ENCODE peak calls at places on chromosome 7, in nine cellular contexts. V, S, U, A, D, X, W, O and R are unnamed samples.

GRCh38 chr7:93245525-93246432 is 13.6 kb downstream of the VPS50 start:
- DNase-seq in D (no peak), A (no peak), U (no peak), V (no peak), O (no peak), X (no peak), W (no peak), S (peak), R (no peak)

GRCh38 chr7:44921607-44922350 is 36.4 kb upstream of the PURB start:
- DNase-seq in U (peak), W (peak), D (peak), O (peak), A (peak), V (peak), S (peak), X (peak), R (peak)

GRCh38 chr7:73909996-73910395 is 49.0 kb downstream of the TMEM270 start:
- DNase-seq in V (no peak), O (no peak), U (no peak), D (no peak), A (peak), W (no peak), X (no peak), S (no peak), R (no peak)

GRCh38 chr7:138837627-138838026 is 39.6 kb upstream of the ATP6V0A4 start:
- DNase-seq in O (no peak), S (no peak), V (no peak), A (no peak), D (no peak), X (no peak), U (no peak), W (no peak), R (no peak)

GRCh38 chr7:131225619-131226101 is 102.0 kb upstream of the MKLN1 start:
- DNase-seq in A (peak), U (no peak), W (peak), V (no peak), D (no peak), O (no peak), X (no peak), S (no peak), R (no peak)

GRCh38 chr7:6709808-6710207 is 3.1 kb upstream of the ZNF12 start:
- DNase-seq in D (no peak), A (no peak), O (peak), U (no peak), W (no peak), S (peak), X (no peak), V (no peak), R (no peak)

GRCh38 chr7:133434246-133434865 is 181.5 kb downstream of the EXOC4 start:
- DNase-seq in O (no peak), X (no peak), V (no peak), S (peak), D (no peak), W (no peak), A (no peak), U (no peak), R (no peak)

GRCh38 chr7:132495931-132496330 is 80.3 kb downstream of the PLXNA4 start:
- DNase-seq in O (no peak), S (no peak), V (no peak), A (no peak), X (no peak), D (no peak), U (no peak), W (no peak), R (no peak)

GRCh38 chr7:138510003-138510402 is 49.9 kb downstream of the TRIM24 start:
- DNase-seq in A (no peak), W (no peak), X (no peak), D (no peak), O (no peak), S (no peak), U (no peak), V (no peak), R (no peak)

GRCh38 chr7:140539466-140539865 is 60.2 kb upstream of the MKRN1 start:
- DNase-seq in A (no peak), X (no peak), O (no peak), D (no peak), S (no peak), V (no peak), W (no peak), U (no peak), R (no peak)
- TF ChIP-seq POLR2AphosphoS5 in A (no peak), X (no peak), O (no peak), D (no peak), S (no peak), V (no peak), W (no peak), U (no peak), R (no peak)

GRCh38 chr7:117138943-117139690 is 183.7 kb downstream of the WNT2 start:
- DNase-seq in S (peak), X (no peak), V (no peak), A (no peak), D (no peak), U (no peak), O (no peak), W (no peak), R (no peak)

GRCh38 chr7:117143580-117143979 is 179.3 kb downstream of the WNT2 start:
- DNase-seq in W (no peak), O (no peak), U (no peak), V (no peak), X (no peak), A (no peak), D (no peak), S (no peak), R (no peak)

GRCh38 chr7:117139691-117139984 is 183.2 kb downstream of the WNT2 start:
- DNase-seq in S (no peak), X (no peak), U (no peak), V (no peak), W (no peak), O (no peak), A (no peak), D (no peak), R (no peak)

GRCh38 chr7:117145952-117146475 is 176.8 kb downstream of the WNT2 start:
- DNase-seq in X (no peak), U (no peak), D (no peak), S (no peak), V (no peak), O (no peak), W (no peak), A (no peak), R (no peak)

GRCh38 chr7:117143066-117143465 is 179.8 kb downstream of the WNT2 start:
- DNase-seq in S (no peak), X (no peak), O (no peak), V (no peak), A (no peak), W (no peak), D (no peak), U (no peak), R (no peak)
- TF ChIP-seq POLR2AphosphoS5 in S (no peak), X (no peak), O (no peak), V (no peak), A (no peak), W (no peak), D (no peak), U (no peak), R (no peak)

DNA sequence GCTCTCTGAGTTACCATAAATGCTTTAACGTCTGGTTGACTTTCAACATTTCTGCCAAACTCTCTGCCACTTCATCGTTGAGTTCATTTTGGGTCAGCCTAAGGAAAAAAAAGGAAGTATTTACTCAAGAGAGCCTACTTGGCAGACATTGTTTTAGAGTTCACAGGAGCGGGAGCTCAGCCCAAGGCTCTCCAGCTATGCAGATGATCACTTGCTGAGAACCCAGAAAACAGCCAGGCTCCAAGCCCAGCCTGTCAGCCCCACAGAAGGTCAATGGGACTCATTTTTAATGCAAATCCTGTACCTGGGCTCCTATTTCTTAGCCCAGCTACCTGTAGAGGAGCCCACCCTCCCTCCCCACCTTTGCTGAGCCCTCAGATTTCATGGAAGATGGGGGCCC is 45.5 kb downstream of the NOD1 start:
- DNase-seq in S (peak), A (peak), V (no peak), U (no peak), O (no peak), W (peak), D (no peak), X (peak), R (no peak)
- TF ChIP-seq POLR2AphosphoS5 in S (no peak), A (peak), V (no peak), U (no peak), O (no peak), W (peak), D (no peak), X (peak), R (no peak)

GRCh38 chr7:127885843-127886242 is 145.4 kb downstream of the LRRC4 start:
- DNase-seq in S (no peak), W (no peak), D (no peak), X (no peak), O (no peak), U (no peak), A (no peak), V (no peak), R (no peak)
- TF ChIP-seq POLR2AphosphoS5 in S (no peak), W (no peak), D (no peak), X (no peak), O (no peak), U (no peak), A (peak), V (no peak), R (no peak)

GRCh38 chr7:22858640-22859561 is 36.3 kb upstream of the TOMM7 start:
- DNase-seq in D (no peak), X (no peak), O (peak), U (no peak), S (no peak), V (no peak), A (no peak), W (no peak), R (no peak)
- TF ChIP-seq POLR2AphosphoS5 in D (no peak), X (peak), O (peak), U (peak), S (peak), V (peak), A (peak), W (no peak), R (no peak)